ENCODE peak calls at places on chromosomes 13 and 19, in six cellular contexts. H is psoas muscle, P is fibroblast of mammary gland, V is IMR-90, O is BJ, Y is neural crest cell. B is an unnamed sample.

GRCh38 chr19:2618611-2619010 is 83.9 kb downstream of the GNG7 start:
- DNase-seq in H (peak; percentile 60), P (peak; percentile 44), V (peak; percentile 28), O (no peak), Y (no peak), B (no peak)

GRCh38 chr13:74761794-74762193 is 627.6 kb upstream of the KLF12 start:
- DNase-seq in H (no peak), P (peak; percentile 53), V (no peak), O (no peak), Y (no peak), B (no peak)

GRCh38 chr13:104105418-104106355 is 1039.5 kb upstream of the SLC10A2 start:
- DNase-seq in H (no peak), P (no peak), V (no peak), O (peak; percentile 76), Y (no peak), B (no peak)

GRCh38 chr13:43369319-43369718 is 345.9 kb downstream of the DNAJC15 start:
- DNase-seq in H (no peak), P (no peak), V (no peak), O (no peak), Y (no peak), B (no peak)

GRCh38 chr19:35639321-35639639 is 2.3 kb upstream of the ETV2 start:
- DNase-seq in H (no peak), P (no peak), V (no peak), O (no peak), Y (no peak), B (no peak)

GRCh38 chr19:34041922-34042521 is 130.3 kb upstream of the LSM14A start:
- DNase-seq in H (peak; percentile 65), P (peak; percentile 47), V (peak; percentile 33), O (no peak), Y (peak; percentile 74), B (peak; percentile 37)

GRCh38 chr19:46542428-46543230 is 47.0 kb upstream of the PNMA8B start:
- DNase-seq in H (peak; percentile 89), P (peak; percentile 88), V (peak; percentile 87), O (peak; percentile 50), Y (peak; percentile 89), B (peak; percentile 76)

GRCh38 chr13:71034018-71034417 is 833.0 kb downstream of the DACH1 start:
- DNase-seq in H (no peak), P (no peak), V (no peak), O (no peak), Y (no peak), B (no peak)

GRCh38 chr19:604355-604754 is 14.7 kb downstream of the HCN2 start:
- DNase-seq in H (no peak), P (no peak), V (no peak), O (no peak), Y (no peak), B (no peak)

GRCh38 chr19:39409886-39410619 is 2.4 kb upstream of the PLEKHG2 start:
- DNase-seq in H (peak; percentile 87), P (peak; percentile 73), V (no peak), O (no peak), Y (no peak), B (no peak)

GRCh38 chr19:46907880-46908279 is 47.1 kb downstream of the ARHGAP35 start:
- DNase-seq in H (peak; percentile 41), P (no peak), V (no peak), O (no peak), Y (no peak), B (no peak)

GRCh38 chr13:112247471-112248405 is 128.4 kb upstream of the SPACA7 start:
- DNase-seq in H (no peak), P (no peak), V (no peak), O (no peak), Y (no peak), B (no peak)

GRCh38 chr13:93411281-93411680 is 184.7 kb downstream of the GPC6 start:
- DNase-seq in H (no peak), P (no peak), V (no peak), O (no peak), Y (no peak), B (no peak)

GRCh38 chr13:93418398-93418797 is 191.8 kb downstream of the GPC6 start:
- DNase-seq in H (no peak), P (no peak), V (no peak), O (no peak), Y (no peak), B (no peak)

GRCh38 chr13:93416943-93417342 is 190.3 kb downstream of the GPC6 start:
- DNase-seq in H (no peak), P (no peak), V (peak; percentile 22), O (peak; percentile 17), Y (no peak), B (no peak)

GRCh38 chr13:93409816-93410215 is 183.2 kb downstream of the GPC6 start:
- DNase-seq in H (no peak), P (no peak), V (no peak), O (no peak), Y (no peak), B (no peak)

GRCh38 chr13:93413972-93414717 is 187.5 kb downstream of the GPC6 start:
- DNase-seq in H (no peak), P (peak; percentile 33), V (peak; percentile 55), O (no peak), Y (no peak), B (no peak)
- TF ChIP-seq CTCF in H (no peak), P (no peak), V (no peak), O (no peak), Y (no peak), B (no peak)

DNA sequence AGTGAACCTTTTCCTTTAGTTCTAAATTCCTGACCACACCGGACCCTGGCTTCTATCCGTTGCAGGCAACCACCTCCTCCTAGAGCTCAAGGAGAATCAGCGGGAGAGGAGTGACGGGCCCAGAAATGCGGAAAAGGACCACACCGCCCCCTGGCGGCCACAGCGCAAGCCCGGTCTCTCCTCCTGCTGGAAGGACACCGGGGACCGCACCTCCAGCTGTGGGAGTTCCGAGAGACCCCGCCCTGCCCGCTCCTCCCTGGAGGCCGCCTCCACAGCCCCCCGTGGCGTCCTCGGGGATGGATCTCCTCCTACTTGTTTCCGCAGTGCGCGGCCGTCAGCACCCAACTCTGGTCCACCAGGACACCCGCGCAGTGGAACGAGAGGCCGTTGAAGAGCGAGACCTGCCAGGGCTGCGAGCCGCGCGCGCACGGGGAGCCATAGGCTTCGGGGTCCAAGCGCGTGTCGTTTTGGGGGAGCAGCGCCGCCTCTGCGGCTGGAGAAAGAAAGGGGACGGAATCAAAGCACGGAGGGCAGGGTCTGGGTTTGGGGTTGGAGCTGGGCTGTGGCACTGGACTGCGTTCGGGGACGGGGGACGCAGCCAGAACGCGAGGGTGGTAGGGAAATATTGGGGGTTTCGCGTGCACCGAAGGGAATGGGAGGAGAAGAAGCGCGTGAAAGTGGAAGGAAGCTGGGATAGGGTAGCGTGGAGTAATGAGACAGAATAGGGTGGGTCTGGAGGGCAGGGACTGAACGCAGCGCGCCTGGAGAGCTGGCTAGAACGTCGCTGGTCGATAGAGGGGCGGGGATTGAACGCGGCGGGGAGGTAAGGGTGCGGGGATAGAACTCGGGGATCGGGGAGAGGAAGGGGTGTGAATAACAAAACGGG is 2.5 kb downstream of the KLK10 start:
- DNase-seq in H (no peak), P (peak; percentile 36), V (peak; percentile 16), O (no peak), Y (peak; percentile 53), B (peak; percentile 73)
- TF ChIP-seq CTCF in H (peak; percentile 41), P (peak; percentile 62), V (peak; percentile 43), O (peak; percentile 45), Y (peak; percentile 78), B (peak; percentile 52)

DNA sequence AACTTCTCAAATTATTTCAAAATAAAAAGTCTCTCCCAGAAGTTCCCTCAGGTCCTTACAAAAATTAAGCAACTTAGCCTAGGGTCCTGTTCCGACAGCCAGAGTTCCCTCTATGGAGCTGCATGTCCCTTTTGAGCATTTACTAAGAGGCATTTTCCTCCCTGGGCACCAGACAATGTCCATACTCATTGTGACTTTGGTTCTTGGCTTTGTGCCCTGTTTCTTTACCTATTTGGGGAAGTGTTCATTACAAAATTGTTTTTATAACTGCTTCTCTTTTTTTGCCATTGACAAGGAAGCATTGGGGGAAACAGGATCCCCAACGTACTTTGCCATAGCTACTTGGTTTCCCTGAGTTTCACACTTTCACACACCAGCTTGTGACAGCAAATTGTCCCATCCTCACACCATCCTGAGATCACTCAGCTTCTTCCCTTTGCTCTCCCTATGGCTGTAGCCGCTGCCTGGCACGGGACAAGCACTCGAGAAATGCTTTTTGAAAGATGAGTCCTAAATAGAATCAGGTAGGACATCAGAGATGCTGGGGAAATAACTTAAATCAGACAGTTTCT is 81.1 kb upstream of the SIAH3 start:
- DNase-seq in H (no peak), P (no peak), V (no peak), O (no peak), Y (no peak), B (no peak)
- TF ChIP-seq CTCF in H (no peak), P (no peak), V (no peak), O (no peak), Y (no peak), B (no peak)

GRCh38 chr13:30121666-30122065 is 185.7 kb downstream of the KATNAL1 start:
- DNase-seq in H (no peak), P (no peak), V (no peak), O (no peak), Y (no peak), B (no peak)

GRCh38 chr13:30126903-30127428 is 180.4 kb downstream of the KATNAL1 start:
- DNase-seq in H (no peak), P (peak; percentile 11), V (peak; percentile 61), O (peak; percentile 72), Y (no peak), B (no peak)

GRCh38 chr13:30125422-30126073 is 181.8 kb downstream of the KATNAL1 start:
- DNase-seq in H (no peak), P (peak; percentile 96), V (peak; percentile 94), O (peak; percentile 84), Y (no peak), B (no peak)

GRCh38 chr13:30123575-30123974 is 183.8 kb downstream of the KATNAL1 start:
- DNase-seq in H (no peak), P (no peak), V (no peak), O (no peak), Y (no peak), B (no peak)

GRCh38 chr13:30124131-30124768 is 183.1 kb downstream of the KATNAL1 start:
- DNase-seq in H (no peak), P (no peak), V (no peak), O (no peak), Y (no peak), B (no peak)
- TF ChIP-seq CTCF in H (no peak), P (no peak), V (no peak), O (no peak), Y (no peak), B (no peak)

DNA sequence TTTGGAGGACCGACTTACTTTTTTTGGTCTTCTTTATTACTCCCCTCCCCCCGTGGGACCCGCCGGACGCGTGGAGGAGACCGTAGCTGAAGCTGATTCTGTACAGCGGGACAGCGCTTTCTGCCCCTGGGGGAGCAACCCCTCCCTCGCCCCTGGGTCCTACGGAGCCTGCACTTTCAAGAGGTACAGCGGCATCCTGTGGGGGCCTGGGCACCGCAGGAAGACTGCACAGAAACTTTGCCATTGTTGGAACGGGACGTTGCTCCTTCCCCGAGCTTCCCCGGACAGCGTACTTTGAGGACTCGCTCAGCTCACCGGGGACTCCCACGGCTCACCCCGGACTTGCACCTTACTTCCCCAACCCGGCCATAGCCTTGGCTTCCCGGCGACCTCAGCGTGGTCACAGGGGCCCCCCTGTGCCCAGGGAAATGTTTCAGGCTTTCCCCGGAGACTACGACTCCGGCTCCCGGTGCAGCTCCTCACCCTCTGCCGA is 409 bp downstream of the FOSB start:
- DNase-seq in H (peak; percentile 40), P (no peak), V (no peak), O (no peak), Y (peak; percentile 19), B (no peak)
- TF ChIP-seq CTCF in H (no peak), P (peak; percentile 19), V (no peak), O (no peak), Y (no peak), B (no peak)

GRCh38 chr13:109747524-109747923 is 38.9 kb downstream of the IRS2 start:
- DNase-seq in H (no peak), P (no peak), V (no peak), O (no peak), Y (no peak), B (no peak)
- TF ChIP-seq CTCF in H (no peak), P (peak; percentile 21), V (peak; percentile 2), O (no peak), Y (peak; percentile 26), B (no peak)

GRCh38 chr13:44437356-44438233 is 64.0 kb downstream of the SERP2 start:
- DNase-seq in H (no peak), P (peak; percentile 67), V (peak; percentile 63), O (no peak), Y (no peak), B (no peak)
- TF ChIP-seq CTCF in H (peak; percentile 63), P (peak; percentile 40), V (peak; percentile 70), O (peak; percentile 25), Y (peak; percentile 77), B (peak; percentile 72)